ENCODE peak calls at places on chromosome 9, in four cellular contexts. P is gastrocnemius medialis, U is GDM1, V is nephron progenitor cell. H is an unnamed sample.

GRCh38 chr9:4499917-4500316 is 9.6 kb downstream of the SLC1A1 start:
- DNase-seq in U (no peak), V (no peak), P (no peak), H (no peak)

GRCh38 chr9:93097496-93098205 is 1.6 kb downstream of the CARD19 start:
- DNase-seq in P (peak), U (no peak), V (no peak), H (no peak)

GRCh38 chr9:124697326-124698200 is 73.5 kb downstream of the NR6A1 start:
- DNase-seq in P (no peak), V (no peak), U (no peak), H (no peak)

GRCh38 chr9:86534572-86535258 is 180.5 kb upstream of the TUT7 start:
- DNase-seq in V (no peak), P (no peak), U (no peak), H (no peak)

GRCh38 chr9:127783111-127783621 is 2.7 kb upstream of the CDK9 start:
- DNase-seq in P (no peak), V (no peak), U (peak), H (peak)

GRCh38 chr9:16671591-16672137 is 198.8 kb downstream of the BNC2 start:
- DNase-seq in P (peak), V (no peak), U (no peak), H (no peak)

GRCh38 chr9:27204578-27204977 is 92.4 kb downstream of the EQTN start:
- DNase-seq in V (no peak), P (no peak), U (no peak), H (no peak)

GRCh38 chr9:79613145-79613544 is 41.4 kb downstream of the TLE4 start:
- DNase-seq in V (no peak), U (no peak), P (no peak), H (no peak)

GRCh38 chr9:108836771-108837170 is 19.0 kb downstream of the ACTL7B start:
- DNase-seq in P (no peak), V (no peak), U (no peak), H (no peak)

GRCh38 chr9:35026671-35027070 is 37.1 kb downstream of the DNAJB5 start:
- DNase-seq in P (no peak), V (no peak), U (no peak), H (peak)

GRCh38 chr9:27467486-27467885 is 56.6 kb upstream of the IFNK start:
- DNase-seq in V (no peak), U (no peak), P (no peak), H (no peak)

GRCh38 chr9:86354882-86355399 is 731 bp upstream of the TUT7 start:
- DNase-seq in U (no peak), V (no peak), P (no peak), H (peak)

GRCh38 chr9:80204054-80204453 is 632.3 kb downstream of the TLE4 start:
- DNase-seq in P (no peak), U (no peak), V (no peak), H (no peak)

GRCh38 chr9:14031015-14031414 is 282.9 kb downstream of the NFIB start:
- DNase-seq in U (no peak), P (peak), V (peak), H (no peak)

GRCh38 chr9:123327697-123328100 is 28.3 kb upstream of the CRB2 start:
- DNase-seq in V (no peak), U (no peak), P (no peak), H (no peak)

GRCh38 chr9:94916956-94917355 is 190.5 kb downstream of the AOPEP start:
- DNase-seq in P (no peak), V (no peak), U (no peak), H (no peak)

GRCh38 chr9:35813434-35814105 is 1.3 kb downstream of the HINT2 start:
- DNase-seq in U (no peak), P (no peak), V (no peak), H (no peak)

GRCh38 chr9:73847536-73847935 is 649.6 kb upstream of the RORB start:
- DNase-seq in P (no peak), U (no peak), V (no peak), H (no peak)

GRCh38 chr9:130681769-130682489 is 11.7 kb upstream of the EXOSC2 start:
- DNase-seq in P (no peak), V (no peak), U (no peak), H (no peak)

GRCh38 chr9:127200106-127200862 is 64.3 kb upstream of the GARNL3 start:
- DNase-seq in V (no peak), U (no peak), P (no peak), H (no peak)